ENCODE peak calls at places on chromosomes 2 and 18, in seven cellular contexts. I is cardiac fibroblast, U is IMR-90, K is left ventricle myocardium inferior, N is brain microvascular endothelial cell, C is neural progenitor cell, P is AG10803. X is an unnamed sample.
A peak's percentile ranks its signal among the peaks of the same experiment; 100 is the strongest.

GRCh38 chr2:3603536-3604206 is 8.8 kb downstream of the COLEC11 start:
- DNase-seq in N (no peak), I (no peak), P (no peak), U (no peak), C (no peak), K (no peak), X (no peak)

GRCh38 chr2:171703574-171704347 is 16.5 kb downstream of the DYNC1I2 start:
- DNase-seq in C (peak; percentile 60), U (peak; percentile 56), K (no peak), P (peak; percentile 46), I (peak; percentile 68), N (peak; percentile 29), X (peak; percentile 66)

GRCh38 chr2:98805412-98806265 is 74.7 kb upstream of the MGAT4A start:
- DNase-seq in N (peak; percentile 16), U (peak; percentile 8), K (no peak), P (peak; percentile 48), C (peak; percentile 15), I (peak; percentile 80), X (peak; percentile 81)

GRCh38 chr2:137813176-137813575 is 151.1 kb upstream of the HNMT start:
- DNase-seq in I (no peak), P (no peak), U (no peak), N (no peak), C (no peak), K (no peak), X (no peak)

GRCh38 chr18:711330-711692 is 1.1 kb downstream of the ENOSF1 start:
- DNase-seq in I (no peak), K (no peak), C (peak; percentile 3), P (no peak), N (no peak), U (no peak), X (no peak)

GRCh38 chr2:228065686-228066085 is 115.8 kb downstream of the SPHKAP start:
- DNase-seq in P (no peak), K (no peak), I (no peak), U (no peak), C (no peak), N (no peak), X (no peak)

GRCh38 chr2:46179037-46179621 is 118.1 kb upstream of the EPAS1 start:
- DNase-seq in I (peak; percentile 99), P (peak; percentile 97), U (peak; percentile 99), K (peak; percentile 70), C (no peak), N (peak; percentile 98), X (peak; percentile 88)

GRCh38 chr2:725464-725863 is 48.3 kb upstream of the TMEM18 start:
- DNase-seq in N (no peak), I (no peak), C (no peak), U (no peak), P (no peak), K (no peak), X (no peak)

GRCh38 chr18:13227910-13228309 is 9.3 kb downstream of the LDLRAD4 start:
- DNase-seq in K (no peak), U (no peak), C (no peak), I (no peak), P (no peak), N (no peak), X (no peak)

GRCh38 chr2:41414486-41415230 is 633.2 kb upstream of the PKDCC start:
- DNase-seq in U (no peak), N (peak; percentile 48), K (no peak), I (peak; percentile 63), P (peak; percentile 4), C (peak; percentile 83), X (no peak)

GRCh38 chr18:59605633-59606192 is 91.5 kb downstream of the CCBE1 start:
- DNase-seq in N (peak; percentile 55), C (no peak), K (no peak), I (peak; percentile 4), P (no peak), U (peak; percentile 78), X (peak; percentile 80)

GRCh38 chr2:172275239-172275638 is 152.1 kb upstream of the ITGA6 start:
- DNase-seq in U (no peak), N (no peak), P (no peak), C (no peak), I (no peak), K (no peak), X (no peak)

GRCh38 chr2:228798931-228799588 is 472.0 kb downstream of the PID1 start:
- DNase-seq in N (no peak), C (no peak), K (no peak), P (peak; percentile 16), I (peak; percentile 3), U (no peak), X (no peak)

GRCh38 chr2:16621348-16621747 is 44.3 kb downstream of the CYRIA start:
- DNase-seq in P (no peak), C (no peak), I (peak; percentile 55), N (no peak), K (no peak), U (peak; percentile 83), X (no peak)

GRCh38 chr2:177169810-177170514 is 42.6 kb upstream of the HNRNPA3 start:
- DNase-seq in U (no peak), P (no peak), C (no peak), N (no peak), K (no peak), I (no peak), X (no peak)

GRCh38 chr2:158321264-158321663 is 135.3 kb downstream of the CCDC148 start:
- DNase-seq in C (no peak), U (peak; percentile 45), N (peak; percentile 82), I (peak; percentile 64), K (no peak), P (peak; percentile 23), X (peak; percentile 60)

GRCh38 chr2:230537531-230537976 is 121.6 kb downstream of the SP100 start:
- DNase-seq in I (no peak), U (no peak), K (no peak), N (no peak), C (no peak), P (no peak), X (no peak)

GRCh38 chr2:230540332-230540731 is 124.3 kb downstream of the SP100 start:
- DNase-seq in I (no peak), C (no peak), K (no peak), N (no peak), U (no peak), P (no peak), X (no peak)

GRCh38 chr2:230541934-230542380 is 126.0 kb downstream of the SP100 start:
- DNase-seq in U (peak; percentile 7), C (no peak), P (no peak), I (peak; percentile 66), N (peak; percentile 53), K (no peak), X (peak; percentile 42)

GRCh38 chr2:230542751-230543150 is 126.8 kb downstream of the SP100 start:
- DNase-seq in I (peak; percentile 73), K (no peak), P (no peak), C (no peak), N (peak; percentile 69), U (no peak), X (no peak)
- TF ChIP-seq CTCF in I (no peak), K (no peak), P (no peak), C (no peak), N (no peak), U (no peak), X (no peak)

GRCh38 chr2:241541564-241542277 is 16.8 kb upstream of the BOK start:
- DNase-seq in K (no peak), N (no peak), U (no peak), C (peak; percentile 38), P (no peak), I (no peak), X (no peak)
- H3K4me3 ChIP-seq in K (peak overlapping the region; percentile 61), N (peak overlapping the region; percentile 22), U (no peak overlapping the region), C (peak overlapping the region; percentile 47), P (peak overlapping the region; percentile 36), I (peak overlapping the region; percentile 35), X (peak overlapping the region; percentile 44)

GRCh38 chr2:235495373-235496238 is 1.8 kb downstream of the AGAP1 start:
- DNase-seq in P (no peak), I (no peak), U (no peak), K (no peak), C (peak; percentile 51), N (no peak), X (no peak)
- TF ChIP-seq CTCF in P (no peak), I (no peak), U (no peak), K (no peak), C (no peak), N (no peak), X (no peak)

GRCh38 chr2:86003967-86004366 is 101.7 kb downstream of the POLR1A start:
- DNase-seq in K (no peak), N (no peak), I (no peak), C (no peak), U (no peak), P (no peak), X (no peak)
- H3K4me3 ChIP-seq in K (no peak overlapping the region), N (no peak overlapping the region), I (no peak overlapping the region), C (no peak overlapping the region), U (no peak overlapping the region), P (no peak overlapping the region), X (no peak overlapping the region)

GRCh38 chr2:162333968-162334367 is 10.0 kb upstream of the GCA start:
- DNase-seq in K (no peak), P (peak; percentile 13), N (peak; percentile 11), U (peak; percentile 33), C (peak; percentile 42), I (peak; percentile 52), X (no peak)
- TF ChIP-seq CTCF in K (peak; percentile 39), P (peak; percentile 57), N (peak; percentile 68), U (peak; percentile 40), C (peak; percentile 56), I (peak; percentile 59), X (peak; percentile 39)

X was measured in foreskin fibroblast.